ENCODE peak calls at places on chromosome 18, in five cellular contexts. One of them, this sample, is unnamed.

GRCh38 chr18:28736223-28736622 is 559.3 kb upstream of the CDH2 start:
- DNase-seq in astrocyte: no peak
- DNase-seq in CD8-positive, alpha-beta T cell: no peak
- DNase-seq in body of pancreas: no peak
- DNase-seq in GM23248: peak; percentile 13
- DNase-seq in this sample: no peak

GRCh38 chr18:77073336-77074093 is 59.1 kb downstream of the MBP start:
- DNase-seq in astrocyte: no peak
- DNase-seq in GM23248: no peak
- DNase-seq in CD8-positive, alpha-beta T cell: no peak
- DNase-seq in body of pancreas: no peak
- DNase-seq in this sample: no peak

GRCh38 chr18:77102246-77103040 is 30.1 kb downstream of the MBP start:
- DNase-seq in body of pancreas: no peak
- DNase-seq in CD8-positive, alpha-beta T cell: peak; percentile 10
- DNase-seq in astrocyte: peak; percentile 91
- DNase-seq in GM23248: peak; percentile 87
- DNase-seq in this sample: no peak

GRCh38 chr18:11887305-11888262 is 20.5 kb downstream of the MPPE1 start:
- DNase-seq in GM23248: no peak
- DNase-seq in CD8-positive, alpha-beta T cell: no peak
- DNase-seq in body of pancreas: no peak
- DNase-seq in astrocyte: peak; percentile 73
- DNase-seq in this sample: no peak

GRCh38 chr18:25923193-25923592 is 167.2 kb downstream of the SS18 start:
- DNase-seq in body of pancreas: no peak
- DNase-seq in GM23248: no peak
- DNase-seq in astrocyte: no peak
- DNase-seq in CD8-positive, alpha-beta T cell: no peak
- DNase-seq in this sample: no peak

GRCh38 chr18:40046596-40046995 is 1908.4 kb upstream of the PIK3C3 start:
- DNase-seq in GM23248: no peak
- DNase-seq in astrocyte: no peak
- DNase-seq in CD8-positive, alpha-beta T cell: no peak
- DNase-seq in body of pancreas: no peak
- DNase-seq in this sample: no peak

GRCh38 chr18:35880788-35881455 is 91.6 kb upstream of the RMP24 start:
- DNase-seq in CD8-positive, alpha-beta T cell: no peak
- DNase-seq in astrocyte: no peak
- DNase-seq in GM23248: no peak
- DNase-seq in body of pancreas: no peak
- DNase-seq in this sample: no peak

GRCh38 chr18:10973579-10974260 is 175.6 kb downstream of the PIEZO2 start:
- DNase-seq in GM23248: peak; percentile 53
- DNase-seq in body of pancreas: no peak
- DNase-seq in CD8-positive, alpha-beta T cell: no peak
- DNase-seq in astrocyte: peak; percentile 35
- DNase-seq in this sample: no peak

GRCh38 chr18:58527116-58528010 is 101.5 kb downstream of the ALPK2 start:
- DNase-seq in CD8-positive, alpha-beta T cell: no peak
- DNase-seq in body of pancreas: no peak
- DNase-seq in astrocyte: peak; percentile 32
- DNase-seq in GM23248: peak; percentile 76
- DNase-seq in this sample: no peak

GRCh38 chr18:23232331-23232730 is 97.0 kb downstream of the CABLES1 start:
- DNase-seq in body of pancreas: no peak
- DNase-seq in CD8-positive, alpha-beta T cell: peak; percentile 14
- DNase-seq in GM23248: no peak
- DNase-seq in astrocyte: no peak
- DNase-seq in this sample: no peak
- H3K4me1 ChIP-seq in body of pancreas: peaks cover 11% of the 10 kb centered on the region
- H3K4me1 ChIP-seq in CD8-positive, alpha-beta T cell: peaks cover 11% of the 10 kb centered on the region
- H3K4me1 ChIP-seq in GM23248: peaks cover 52% of the 10 kb centered on the region
- H3K4me1 ChIP-seq in astrocyte: peaks cover 33% of the 10 kb centered on the region
- H3K4me1 ChIP-seq in this sample: peaks cover 3% of the 10 kb centered on the region

GRCh38 chr18:3725100-3725499 is 275.1 kb downstream of the TGIF1 start:
- DNase-seq in GM23248: no peak
- DNase-seq in astrocyte: no peak
- DNase-seq in body of pancreas: no peak
- DNase-seq in CD8-positive, alpha-beta T cell: no peak
- DNase-seq in this sample: no peak

GRCh38 chr18:3723554-3723953 is 273.6 kb downstream of the TGIF1 start:
- DNase-seq in body of pancreas: no peak
- DNase-seq in GM23248: no peak
- DNase-seq in CD8-positive, alpha-beta T cell: no peak
- DNase-seq in astrocyte: no peak
- DNase-seq in this sample: no peak

GRCh38 chr18:3721771-3722661 is 272.0 kb downstream of the TGIF1 start:
- DNase-seq in body of pancreas: no peak
- DNase-seq in astrocyte: no peak
- DNase-seq in CD8-positive, alpha-beta T cell: no peak
- DNase-seq in GM23248: no peak
- DNase-seq in this sample: no peak

GRCh38 chr18:3720818-3721545 is 271.0 kb downstream of the TGIF1 start:
- DNase-seq in body of pancreas: no peak
- DNase-seq in CD8-positive, alpha-beta T cell: no peak
- DNase-seq in astrocyte: no peak
- DNase-seq in GM23248: no peak
- DNase-seq in this sample: no peak

GRCh38 chr18:3722662-3723433 is 272.9 kb downstream of the TGIF1 start:
- DNase-seq in CD8-positive, alpha-beta T cell: no peak
- DNase-seq in astrocyte: peak; percentile 24
- DNase-seq in GM23248: no peak
- DNase-seq in body of pancreas: no peak
- DNase-seq in this sample: no peak
- H3K27ac ChIP-seq in CD8-positive, alpha-beta T cell: no peak overlapping the region
- H3K27ac ChIP-seq in astrocyte: no peak overlapping the region
- H3K27ac ChIP-seq in GM23248: no peak overlapping the region
- H3K27ac ChIP-seq in body of pancreas: peak overlapping the region; percentile 46
- H3K27ac ChIP-seq in this sample: no peak overlapping the region

GRCh38 chr18:72811047-72811446 is 56.7 kb downstream of the NETO1 start:
- DNase-seq in astrocyte: no peak
- DNase-seq in CD8-positive, alpha-beta T cell: no peak
- DNase-seq in body of pancreas: no peak
- DNase-seq in GM23248: no peak
- DNase-seq in this sample: no peak

DNA sequence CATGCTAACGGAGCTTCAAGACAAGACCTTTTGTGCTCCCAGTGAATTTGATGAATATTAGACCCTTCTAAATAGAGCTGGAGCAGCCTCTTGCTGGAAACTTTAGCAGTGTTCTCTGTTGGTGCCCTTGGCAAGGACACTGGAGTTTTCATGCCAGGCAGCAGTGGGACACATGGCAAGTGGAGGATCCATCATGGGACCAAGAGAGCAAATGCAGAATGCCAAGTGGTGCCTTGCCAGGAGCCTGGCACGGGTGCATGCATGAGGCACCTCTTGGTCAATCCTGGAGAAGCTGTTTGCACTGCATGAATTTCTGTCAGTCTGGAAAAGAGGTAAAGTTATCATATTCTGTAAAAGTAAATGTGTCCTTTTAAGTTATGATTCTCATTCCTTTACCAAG is 59.1 kb downstream of the NETO1 start:
- DNase-seq in body of pancreas: no peak
- DNase-seq in GM23248: no peak
- DNase-seq in CD8-positive, alpha-beta T cell: no peak
- DNase-seq in astrocyte: no peak
- DNase-seq in this sample: no peak
- H3K4me1 ChIP-seq in body of pancreas: no peaks in the 10 kb centered on the region
- H3K4me1 ChIP-seq in GM23248: no peaks in the 10 kb centered on the region
- H3K4me1 ChIP-seq in CD8-positive, alpha-beta T cell: no peaks in the 10 kb centered on the region
- H3K4me1 ChIP-seq in astrocyte: no peaks in the 10 kb centered on the region
- H3K4me1 ChIP-seq in this sample: no peaks in the 10 kb centered on the region

GRCh38 chr18:55579888-55580287 is 8.1 kb downstream of the TCF4 start:
- DNase-seq in body of pancreas: no peak
- DNase-seq in GM23248: peak; percentile 10
- DNase-seq in astrocyte: no peak
- DNase-seq in CD8-positive, alpha-beta T cell: no peak
- DNase-seq in this sample: no peak

GRCh38 chr18:55579471-55579870 is 8.5 kb downstream of the TCF4 start:
- DNase-seq in GM23248: peak; percentile 20
- DNase-seq in body of pancreas: no peak
- DNase-seq in CD8-positive, alpha-beta T cell: no peak
- DNase-seq in astrocyte: no peak
- DNase-seq in this sample: no peak

GRCh38 chr18:55585050-55585449 is 2.9 kb downstream of the TCF4 start:
- DNase-seq in body of pancreas: no peak
- DNase-seq in GM23248: no peak
- DNase-seq in astrocyte: no peak
- DNase-seq in CD8-positive, alpha-beta T cell: no peak
- DNase-seq in this sample: no peak

GRCh38 chr18:55585586-55586521 is 2.1 kb downstream of the TCF4 start:
- DNase-seq in body of pancreas: no peak
- DNase-seq in CD8-positive, alpha-beta T cell: no peak
- DNase-seq in astrocyte: peak; percentile 60
- DNase-seq in GM23248: peak; percentile 49
- DNase-seq in this sample: no peak

GRCh38 chr18:55582325-55582724 is 5.7 kb downstream of the TCF4 start:
- DNase-seq in body of pancreas: no peak
- DNase-seq in CD8-positive, alpha-beta T cell: no peak
- DNase-seq in astrocyte: peak; percentile 47
- DNase-seq in GM23248: no peak
- DNase-seq in this sample: no peak
- H3K27ac ChIP-seq in body of pancreas: no peak overlapping the region
- H3K27ac ChIP-seq in CD8-positive, alpha-beta T cell: no peak overlapping the region
- H3K27ac ChIP-seq in astrocyte: no peak overlapping the region
- H3K27ac ChIP-seq in GM23248: no peak overlapping the region
- H3K27ac ChIP-seq in this sample: peak overlapping the region; percentile 28

GRCh38 chr18:9824862-9825479 is 60.8 kb upstream of the TXNDC2 start:
- DNase-seq in astrocyte: no peak
- DNase-seq in CD8-positive, alpha-beta T cell: no peak
- DNase-seq in body of pancreas: no peak
- DNase-seq in GM23248: no peak
- DNase-seq in this sample: no peak
- H3K4me1 ChIP-seq in astrocyte: peaks cover 47% of the 10 kb centered on the region
- H3K4me1 ChIP-seq in CD8-positive, alpha-beta T cell: no peaks in the 10 kb centered on the region
- H3K4me1 ChIP-seq in body of pancreas: peaks cover 12% of the 10 kb centered on the region
- H3K4me1 ChIP-seq in GM23248: peaks cover 52% of the 10 kb centered on the region
- H3K4me1 ChIP-seq in this sample: peaks cover 7% of the 10 kb centered on the region

This sample was measured in uterus.